ENCODE peak calls at places on chromosomes 1 and 21, in six cellular contexts. C is astrocyte of the spinal cord, X is Caco-2, Z is A549, M is fibroblast of lung, J is psoas muscle. K is an unnamed sample.

GRCh38 chr1:203081465-203082355 is 4.1 kb downstream of the MYOG start:
- DNase-seq in C (no peak), X (no peak), Z (no peak), M (no peak), J (no peak), K (no peak)

GRCh38 chr1:26923711-26924110 is 2.2 kb downstream of the NUDC start:
- DNase-seq in C (peak), X (no peak), Z (no peak), M (peak), J (no peak), K (peak)

GRCh38 chr1:173093721-173094450 is 43.1 kb upstream of the TNFSF18 start:
- DNase-seq in C (peak), X (no peak), Z (no peak), M (peak), J (no peak), K (no peak)

GRCh38 chr1:113872219-113872934 is 865 bp upstream of the PTPN22 start:
- DNase-seq in C (no peak), X (no peak), Z (no peak), M (no peak), J (no peak), K (no peak)

GRCh38 chr1:43994794-43995790 is 3.7 kb downstream of the CCDC24 start:
- DNase-seq in C (no peak), X (peak), Z (peak), M (no peak), J (no peak), K (peak)

GRCh38 chr1:243623831-243624230 is 226.2 kb downstream of the AKT3 start:
- DNase-seq in C (peak), X (no peak), Z (no peak), M (peak), J (no peak), K (peak)

GRCh38 chr1:61078611-61079010 is 3.8 kb upstream of the NFIA start:
- DNase-seq in C (peak), X (no peak), Z (no peak), M (peak), J (no peak), K (no peak)

GRCh38 chr1:22508991-22509390 is 54.3 kb upstream of the EPHA8 start:
- DNase-seq in C (no peak), X (no peak), Z (no peak), M (no peak), J (no peak), K (no peak)

GRCh38 chr1:205962821-205963221 is 19.6 kb upstream of the SLC26A9 start:
- DNase-seq in C (no peak), X (no peak), Z (no peak), M (no peak), J (no peak), K (no peak)

GRCh38 chr1:111620412-111620971 is 903 bp downstream of the RAP1A start:
- DNase-seq in C (peak), X (no peak), Z (peak), M (no peak), J (no peak), K (peak)

GRCh38 chr1:21149862-21150432 is 26.8 kb downstream of the EIF4G3 start:
- DNase-seq in C (peak), X (peak), Z (peak), M (peak), J (no peak), K (peak)

GRCh38 chr1:177181631-177182291 is 11.0 kb downstream of the BRINP2 start:
- DNase-seq in C (peak), X (peak), Z (peak), M (peak), J (peak), K (peak)

GRCh38 chr1:157691285-157691920 is 9.2 kb downstream of the FCRL3 start:
- DNase-seq in C (peak), X (peak), Z (peak), M (peak), J (no peak), K (peak)
- TF ChIP-seq CTCF in C (peak), X (peak), Z (peak), M (peak), J (no peak), K (peak)

DNA sequence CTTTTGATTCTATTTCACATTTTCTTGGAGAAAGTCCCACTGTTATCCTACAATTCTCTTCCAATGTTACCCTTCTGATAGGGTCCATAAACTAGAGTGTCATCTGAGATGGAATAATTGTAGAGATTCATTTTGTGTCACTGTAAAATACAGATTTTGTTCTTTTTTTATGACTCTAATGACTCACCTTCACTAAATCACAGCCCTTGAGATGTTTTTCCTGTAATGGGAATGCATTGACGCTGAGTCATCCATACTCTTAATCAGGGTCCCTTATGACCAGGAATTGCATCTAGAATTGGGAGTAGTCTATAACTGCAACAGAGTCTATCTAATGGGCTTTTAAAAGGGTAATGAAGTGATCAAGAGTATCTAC is 315.5 kb downstream of the TGFB2 start:
- DNase-seq in C (peak), X (no peak), Z (peak), M (peak), J (no peak), K (peak)
- H3K4me3 ChIP-seq in C (no peak), X (no peak), Z (no peak), M (no peak), J (no peak), K (no peak)

GRCh38 chr21:23155281-23155680 is 2157.1 kb downstream of the NCAM2 start:
- DNase-seq in C (no peak), X (no peak), Z (no peak), M (no peak), J (no peak), K (no peak)

GRCh38 chr21:23152130-23152529 is 2153.9 kb downstream of the NCAM2 start:
- DNase-seq in C (no peak), X (no peak), Z (no peak), M (no peak), J (no peak), K (no peak)
- TF ChIP-seq CTCF in C (no peak), X (no peak), Z (no peak), M (no peak), J (no peak), K (no peak)

DNA sequence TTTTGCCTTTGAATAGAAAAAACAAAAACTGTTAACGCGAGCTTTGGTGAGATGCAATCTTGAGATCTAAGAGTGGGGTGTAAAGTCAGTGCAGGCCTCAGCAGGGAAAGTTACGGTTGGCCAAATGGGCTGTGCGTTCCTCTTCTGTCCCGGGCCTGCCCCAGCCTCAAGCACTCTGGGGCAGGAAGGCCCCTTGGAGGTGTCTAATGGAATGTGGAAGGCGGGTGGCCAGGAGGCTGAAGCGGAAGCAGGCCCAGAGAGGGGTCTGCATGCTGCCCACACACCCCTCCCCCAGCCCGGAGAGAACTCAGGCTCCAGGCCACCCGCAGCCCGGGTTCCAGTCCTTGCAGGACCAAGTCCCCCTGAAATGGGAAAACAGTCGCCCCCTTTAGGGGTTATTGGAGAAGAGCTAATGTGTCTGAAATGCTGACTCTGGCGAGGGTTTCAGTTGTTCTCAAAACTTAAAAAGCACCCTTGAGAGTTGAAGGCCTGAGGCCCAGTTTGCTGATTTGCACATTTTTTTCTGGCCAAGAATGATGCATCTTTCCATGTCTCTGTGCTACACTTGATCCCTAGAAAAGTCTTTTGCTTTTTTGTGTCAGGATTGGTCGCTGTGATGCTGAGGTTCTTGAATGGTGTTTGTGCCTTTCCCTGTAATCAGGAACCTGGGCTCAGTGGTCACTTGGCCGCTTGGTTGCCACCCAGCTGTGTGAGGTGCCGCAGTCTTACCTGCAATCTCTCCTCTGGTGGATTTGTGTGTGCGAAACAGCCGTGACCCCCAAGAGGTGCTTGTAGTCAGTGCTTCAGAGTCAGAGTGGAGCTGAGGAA is 2.0 kb downstream of the COL18A1 start:
- DNase-seq in C (peak), X (no peak), Z (peak), M (no peak), J (peak), K (peak)
- H3K4me3 ChIP-seq in C (peak), X (peak), Z (peak), M (no peak), J (peak), K (peak)

GRCh38 chr1:161378014-161378413 is 10.3 kb upstream of the CFAP126 start:
- DNase-seq in C (no peak), X (no peak), Z (no peak), M (no peak), J (no peak), K (no peak)

GRCh38 chr1:161373442-161373841 is 5.8 kb upstream of the CFAP126 start:
- DNase-seq in C (no peak), X (no peak), Z (no peak), M (no peak), J (no peak), K (no peak)

GRCh38 chr1:161379071-161379470 is 11.4 kb upstream of the CFAP126 start:
- DNase-seq in C (no peak), X (no peak), Z (no peak), M (no peak), J (peak), K (peak)

GRCh38 chr1:161374373-161374772 is 6.7 kb upstream of the CFAP126 start:
- DNase-seq in C (no peak), X (peak), Z (peak), M (no peak), J (no peak), K (peak)
- TF ChIP-seq CTCF in C (peak), X (peak), Z (peak), M (peak), J (no peak), K (peak)

GRCh38 chr1:54819733-54820132 is 18.6 kb upstream of the TTC22 start:
- DNase-seq in C (no peak), X (no peak), Z (no peak), M (no peak), J (no peak), K (no peak)

GRCh38 chr1:54826226-54826816 is 25.2 kb upstream of the TTC22 start:
- DNase-seq in C (no peak), X (no peak), Z (no peak), M (no peak), J (no peak), K (no peak)

GRCh38 chr1:54823670-54824069 is 22.5 kb upstream of the TTC22 start:
- DNase-seq in C (no peak), X (no peak), Z (no peak), M (no peak), J (no peak), K (no peak)

GRCh38 chr1:54825696-54826095 is 24.6 kb upstream of the TTC22 start:
- DNase-seq in C (no peak), X (no peak), Z (no peak), M (no peak), J (no peak), K (no peak)
- H3K4me3 ChIP-seq in C (no peak), X (no peak), Z (no peak), M (no peak), J (no peak), K (no peak)

DNA sequence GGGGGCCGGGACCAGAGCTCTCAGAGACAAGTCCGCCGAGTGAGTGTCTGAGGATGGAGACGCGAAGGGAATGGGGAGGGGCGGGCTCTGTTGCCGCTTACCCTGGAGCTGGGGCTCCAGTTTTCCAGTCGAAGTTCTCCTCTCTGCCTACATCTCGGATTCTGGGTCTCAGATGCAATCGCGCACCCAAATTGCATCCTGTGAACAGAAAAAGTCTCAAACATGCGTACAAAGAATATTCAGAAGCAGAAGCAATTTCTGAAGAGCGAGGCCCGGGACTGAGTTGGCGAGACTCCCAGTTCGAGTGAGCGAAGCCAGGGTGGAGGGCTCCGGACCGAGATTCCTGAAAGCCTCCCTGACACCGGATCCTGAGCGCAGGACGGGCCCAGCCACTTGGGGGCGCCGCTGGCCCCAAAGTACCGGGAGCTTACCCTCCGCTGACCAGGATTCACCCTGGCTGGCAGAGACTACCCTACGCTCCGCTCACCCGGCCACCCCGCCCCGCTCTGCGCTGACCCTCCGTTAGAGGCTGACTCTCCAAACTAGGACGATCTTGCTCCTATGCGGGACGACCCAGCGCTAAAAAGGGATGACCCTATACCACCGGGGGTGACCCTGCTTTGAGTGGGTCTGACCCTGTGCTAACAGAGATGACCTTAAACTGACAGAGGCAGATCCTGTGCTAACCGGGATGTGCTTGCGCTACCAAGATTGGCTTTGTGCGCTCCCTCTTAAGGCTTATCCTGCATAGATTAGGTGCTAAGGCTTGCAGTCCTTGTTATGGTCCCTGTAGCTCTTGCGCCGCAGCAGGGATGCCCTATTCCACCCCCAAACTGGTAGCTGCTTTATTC is 12.1 kb downstream of the FOXD2 start:
- DNase-seq in C (no peak), X (peak), Z (peak), M (no peak), J (peak), K (no peak)
- TF ChIP-seq CTCF in C (peak), X (peak), Z (peak), M (peak), J (peak), K (peak)

K was measured in fibroblast of mammary gland.